ENCODE peak calls at places on chromosomes 12 and 14, in eight cellular contexts. O, H, W, Q, M, K, P and F are unnamed samples.

GRCh38 chr12:109947511-109947910 is 47.4 kb downstream of the TCHP start:
- DNase-seq in O (no peak), H (no peak), W (no peak), Q (no peak), M (no peak), K (no peak), P (no peak), F (no peak)

GRCh38 chr12:48151103-48151771 is 6.1 kb downstream of the ASB8 start:
- DNase-seq in O (no peak), H (no peak), W (no peak), Q (no peak), M (no peak), K (no peak), P (no peak), F (no peak)

GRCh38 chr14:46352876-46353275 is 298.7 kb downstream of the RPL10L start:
- DNase-seq in O (no peak), H (no peak), W (no peak), Q (no peak), M (no peak), K (no peak), P (no peak), F (no peak)

GRCh38 chr14:52412426-52412825 is 98.3 kb downstream of the PTGER2 start:
- DNase-seq in O (no peak), H (no peak), W (no peak), Q (no peak), M (no peak), K (no peak), P (no peak), F (no peak)

GRCh38 chr14:89330236-89331002 is 86.6 kb downstream of the FOXN3 start:
- DNase-seq in O (no peak), H (no peak), W (peak; percentile 91), Q (no peak), M (no peak), K (no peak), P (no peak), F (no peak)

GRCh38 chr12:65335021-65335714 is 56.7 kb downstream of the MSRB3 start:
- DNase-seq in O (no peak), H (peak; percentile 86), W (no peak), Q (peak; percentile 76), M (no peak), K (no peak), P (no peak), F (no peak)

GRCh38 chr14:28344381-28344780 is 422.2 kb upstream of the FOXG1 start:
- DNase-seq in O (no peak), H (no peak), W (no peak), Q (no peak), M (no peak), K (no peak), P (no peak), F (no peak)

GRCh38 chr12:31260840-31261239 is 65.1 kb downstream of the SINHCAF start:
- DNase-seq in O (no peak), H (no peak), W (no peak), Q (no peak), M (no peak), K (no peak), P (no peak), F (no peak)

GRCh38 chr12:108167974-108168373 is 38.9 kb downstream of the WSCD2 start:
- DNase-seq in O (no peak), H (no peak), W (no peak), Q (no peak), M (no peak), K (no peak), P (no peak), F (no peak)

GRCh38 chr14:63155511-63156189 is 48.6 kb upstream of the RHOJ start:
- DNase-seq in O (no peak), H (no peak), W (no peak), Q (no peak), M (no peak), K (no peak), P (no peak), F (no peak)

GRCh38 chr12:92955997-92956663 is 27.0 kb upstream of the EEA1 start:
- DNase-seq in O (no peak), H (no peak), W (no peak), Q (no peak), M (no peak), K (no peak), P (no peak), F (no peak)

GRCh38 chr12:95601626-95602025 is 50.4 kb upstream of the USP44 start:
- DNase-seq in O (no peak), H (no peak), W (no peak), Q (no peak), M (no peak), K (no peak), P (no peak), F (no peak)

GRCh38 chr14:98822917-98823316 is 449.1 kb downstream of the BCL11B start:
- DNase-seq in O (no peak), H (no peak), W (no peak), Q (no peak), M (no peak), K (no peak), P (no peak), F (no peak)

DNA sequence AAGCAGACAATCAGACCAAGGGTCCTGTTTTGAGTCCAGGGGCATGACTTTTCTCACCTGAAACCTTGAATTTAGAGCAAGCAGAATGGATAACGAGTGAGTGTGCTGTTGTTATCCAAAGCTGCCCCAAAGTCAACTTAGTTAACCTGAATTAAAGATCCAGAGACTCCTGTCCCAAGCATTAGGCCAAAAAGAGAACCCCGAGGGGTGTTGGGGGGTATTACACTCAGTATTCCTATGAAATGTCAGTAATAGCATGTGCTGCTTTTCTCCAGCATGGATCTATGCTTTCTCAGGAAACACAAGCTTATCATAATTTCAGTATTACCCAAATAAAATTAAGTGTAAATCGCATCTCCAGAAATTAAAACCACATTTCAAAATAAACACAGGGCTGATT is 19.0 kb downstream of the EIF4B start:
- DNase-seq in O (no peak), H (no peak), W (no peak), Q (no peak), M (no peak), K (peak; percentile 37), P (no peak), F (no peak)
- TF ChIP-seq POLR2AphosphoS5 in O (no peak), H (no peak), W (no peak), Q (no peak), M (no peak), K (no peak), P (no peak), F (no peak)

DNA sequence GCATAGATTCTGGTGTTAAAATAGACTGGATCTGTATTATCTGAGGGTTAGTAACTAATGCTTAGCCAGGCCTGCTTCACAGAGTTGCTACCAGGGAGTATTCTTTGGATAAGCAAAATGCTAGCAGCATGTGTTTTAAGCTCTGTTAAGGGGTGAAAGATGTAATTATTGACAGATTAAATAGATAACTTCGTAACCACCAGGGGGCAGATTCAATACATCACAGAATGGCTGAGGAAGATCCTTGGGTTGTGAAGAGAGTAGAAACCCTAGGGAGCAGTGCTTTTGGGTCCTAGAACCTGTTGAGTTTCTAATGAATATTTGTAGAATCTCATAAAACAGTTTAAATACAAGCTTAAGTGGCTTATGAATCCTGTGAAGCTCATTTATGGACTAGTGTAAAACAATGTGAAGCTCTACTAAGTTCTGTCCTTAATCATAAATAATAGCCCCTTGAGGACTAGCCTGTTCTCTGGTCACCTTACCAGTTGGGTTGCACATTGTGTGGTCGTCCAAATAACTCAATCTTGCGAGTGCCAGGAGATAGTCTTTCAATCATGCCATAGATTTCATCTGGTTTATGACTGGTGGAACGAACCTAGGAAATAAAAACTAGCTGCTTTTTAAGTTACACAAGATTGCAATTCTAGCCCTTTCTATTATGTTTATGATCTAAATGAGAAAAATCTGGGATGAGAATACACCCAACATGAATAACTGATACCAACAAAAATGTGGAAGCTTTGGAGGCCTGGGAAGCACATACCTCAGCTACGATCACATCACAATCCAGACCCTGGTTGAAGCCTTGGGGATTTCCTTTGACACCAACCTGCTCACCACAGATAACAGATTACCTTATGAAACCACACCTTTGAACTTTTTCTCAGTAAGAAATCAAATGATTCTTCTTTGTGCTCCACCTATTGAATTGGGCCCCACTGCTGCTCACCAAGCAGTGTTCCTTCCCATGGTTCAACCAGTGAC is 12.3 kb downstream of the METTL3 start:
- DNase-seq in O (peak; percentile 24), H (peak; percentile 77), W (no peak), Q (peak; percentile 28), M (no peak), K (peak; percentile 95), P (no peak), F (no peak)
- H3K36me3 ChIP-seq in O (peaks cover 13% of the 10 kb centered on the region), H (peaks cover 47% of the 10 kb centered on the region), W (peaks cover 69% of the 10 kb centered on the region), Q (peaks cover 64% of the 10 kb centered on the region), M (peaks cover 100% of the 10 kb centered on the region), K (peaks cover 67% of the 10 kb centered on the region), P (peaks cover 100% of the 10 kb centered on the region), F (no peaks in the 10 kb centered on the region)

DNA sequence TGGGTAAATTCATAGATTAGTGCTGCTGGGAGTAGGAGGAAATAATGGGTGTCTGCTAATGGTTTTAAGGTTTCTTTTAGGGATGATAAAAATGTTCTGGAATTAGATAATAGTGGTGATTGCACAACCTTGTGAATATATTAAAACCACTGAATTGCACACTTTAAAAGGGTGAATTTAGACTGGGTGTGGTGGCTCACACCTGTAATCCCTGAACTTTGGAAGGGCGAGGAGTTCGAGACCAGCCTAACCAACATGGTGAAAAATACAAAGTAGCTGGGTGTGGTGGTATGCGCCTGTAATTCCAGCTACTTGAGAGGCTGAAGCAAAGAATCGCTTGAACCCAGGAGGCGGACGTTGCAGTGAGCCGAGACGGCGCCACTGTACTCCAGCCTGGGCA is 1.3 kb downstream of the RAD52 start:
- DNase-seq in O (no peak), H (no peak), W (no peak), Q (no peak), M (peak; percentile 18), K (no peak), P (no peak), F (no peak)
- H3K27ac ChIP-seq in O (no peak overlapping the region), H (peak overlapping the region; percentile 82), W (peak overlapping the region; percentile 83), Q (peak overlapping the region; percentile 86), M (peak overlapping the region; percentile 94), K (no peak overlapping the region), P (no peak overlapping the region), F (peak overlapping the region; percentile 93)

GRCh38 chr12:26748741-26749431 is 84.1 kb downstream of the ITPR2 start:
- DNase-seq in O (no peak), H (no peak), W (no peak), Q (no peak), M (no peak), K (no peak), P (no peak), F (no peak)

GRCh38 chr12:26744697-26745440 is 88.1 kb downstream of the ITPR2 start:
- DNase-seq in O (no peak), H (peak; percentile 100), W (no peak), Q (no peak), M (no peak), K (no peak), P (no peak), F (no peak)

GRCh38 chr12:26744042-26744626 is 88.9 kb downstream of the ITPR2 start:
- DNase-seq in O (no peak), H (no peak), W (no peak), Q (no peak), M (no peak), K (no peak), P (no peak), F (no peak)

GRCh38 chr12:26748412-26748740 is 84.6 kb downstream of the ITPR2 start:
- DNase-seq in O (no peak), H (no peak), W (no peak), Q (no peak), M (no peak), K (no peak), P (no peak), F (no peak)

DNA sequence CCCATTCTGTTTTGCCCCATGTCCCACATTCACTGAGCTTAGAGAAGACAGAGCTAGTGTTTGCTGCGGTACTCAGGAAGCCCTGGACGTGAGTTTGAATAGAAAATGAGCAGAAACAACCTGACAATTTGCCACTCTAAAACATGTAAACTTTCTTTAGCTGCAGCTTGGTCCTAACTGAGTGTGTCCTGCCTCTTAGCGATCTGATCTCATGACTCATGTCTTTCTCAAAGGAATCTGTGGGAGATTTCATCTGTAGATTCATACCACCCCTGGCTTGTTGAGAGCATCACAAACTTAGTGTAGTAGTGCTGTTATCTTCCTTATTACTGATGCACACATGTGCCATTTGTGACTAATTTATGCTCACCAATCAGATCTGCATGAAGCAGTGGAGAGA is 86.7 kb downstream of the ITPR2 start:
- DNase-seq in O (no peak), H (no peak), W (no peak), Q (no peak), M (no peak), K (no peak), P (no peak), F (no peak)
- TF ChIP-seq POLR2AphosphoS5 in O (no peak), H (no peak), W (no peak), Q (no peak), M (no peak), K (no peak), P (no peak), F (no peak)